ENCODE peak calls at places on chromosomes 13 and 19, in four cellular contexts. One of them, this sample, is unnamed.

GRCh38 chr19:619286-620002 is 13.9 kb downstream of the POLRMT start:
- DNase-seq in H1: no peak
- DNase-seq in SK-N-SH: no peak
- DNase-seq in GM12878: no peak
- DNase-seq in this sample: no peak

GRCh38 chr13:25171517-25172302 is at the start of gene AMER2:
- DNase-seq in H1: no peak
- DNase-seq in SK-N-SH: peak
- DNase-seq in GM12878: no peak
- DNase-seq in this sample: no peak

GRCh38 chr13:30421093-30422055 is 919 bp upstream of the UBE2L5 start:
- DNase-seq in H1: no peak
- DNase-seq in SK-N-SH: peak
- DNase-seq in GM12878: no peak
- DNase-seq in this sample: peak

GRCh38 chr13:111005364-111005763 is 90.5 kb upstream of the ANKRD10 start:
- DNase-seq in H1: no peak
- DNase-seq in SK-N-SH: no peak
- DNase-seq in GM12878: no peak
- DNase-seq in this sample: no peak

GRCh38 chr19:45581576-45581975 is 3.0 kb downstream of the OPA3 start:
- DNase-seq in H1: no peak
- DNase-seq in SK-N-SH: no peak
- DNase-seq in GM12878: no peak
- DNase-seq in this sample: no peak

GRCh38 chr13:100588350-100589177 is at the start of gene GGACT:
- DNase-seq in H1: peak
- DNase-seq in SK-N-SH: peak
- DNase-seq in GM12878: peak
- DNase-seq in this sample: peak

GRCh38 chr13:112588490-112589297 is 741 bp upstream of the TUBGCP3 start:
- DNase-seq in H1: no peak
- DNase-seq in SK-N-SH: no peak
- DNase-seq in GM12878: no peak
- DNase-seq in this sample: no peak

GRCh38 chr19:30148039-30148438 is 206.0 kb downstream of the URI1 start:
- DNase-seq in H1: no peak
- DNase-seq in SK-N-SH: no peak
- DNase-seq in GM12878: no peak
- DNase-seq in this sample: no peak

GRCh38 chr19:14450168-14450874 is 17.2 kb downstream of the PKN1 start:
- DNase-seq in H1: peak
- DNase-seq in SK-N-SH: peak
- DNase-seq in GM12878: no peak
- DNase-seq in this sample: peak

GRCh38 chr19:12665281-12665573 is 1.3 kb downstream of the MAN2B1 start:
- DNase-seq in H1: no peak
- DNase-seq in SK-N-SH: no peak
- DNase-seq in GM12878: peak
- DNase-seq in this sample: no peak

GRCh38 chr19:310141-310651 is 19.0 kb upstream of the PLPP2 start:
- DNase-seq in H1: no peak
- DNase-seq in SK-N-SH: peak
- DNase-seq in GM12878: no peak
- DNase-seq in this sample: no peak

GRCh38 chr19:19067276-19068072 is 3.7 kb downstream of the SLC25A42 start:
- DNase-seq in H1: no peak
- DNase-seq in SK-N-SH: no peak
- DNase-seq in GM12878: no peak
- DNase-seq in this sample: no peak

GRCh38 chr13:113939129-113939904 is 34.6 kb downstream of the C13orf46 start:
- DNase-seq in H1: no peak
- DNase-seq in SK-N-SH: peak
- DNase-seq in GM12878: no peak
- DNase-seq in this sample: no peak

GRCh38 chr13:111092685-111093084 is 22.4 kb upstream of the ARHGEF7 start:
- DNase-seq in H1: no peak
- DNase-seq in SK-N-SH: no peak
- DNase-seq in GM12878: no peak
- DNase-seq in this sample: no peak

GRCh38 chr13:106533101-106533939 is 2.1 kb downstream of the EFNB2 start:
- DNase-seq in H1: no peak
- DNase-seq in SK-N-SH: peak
- DNase-seq in GM12878: no peak
- DNase-seq in this sample: no peak

GRCh38 chr13:46641274-46642081 is 88.5 kb downstream of the LRCH1 start:
- DNase-seq in H1: no peak
- DNase-seq in SK-N-SH: no peak
- DNase-seq in GM12878: no peak
- DNase-seq in this sample: no peak

DNA sequence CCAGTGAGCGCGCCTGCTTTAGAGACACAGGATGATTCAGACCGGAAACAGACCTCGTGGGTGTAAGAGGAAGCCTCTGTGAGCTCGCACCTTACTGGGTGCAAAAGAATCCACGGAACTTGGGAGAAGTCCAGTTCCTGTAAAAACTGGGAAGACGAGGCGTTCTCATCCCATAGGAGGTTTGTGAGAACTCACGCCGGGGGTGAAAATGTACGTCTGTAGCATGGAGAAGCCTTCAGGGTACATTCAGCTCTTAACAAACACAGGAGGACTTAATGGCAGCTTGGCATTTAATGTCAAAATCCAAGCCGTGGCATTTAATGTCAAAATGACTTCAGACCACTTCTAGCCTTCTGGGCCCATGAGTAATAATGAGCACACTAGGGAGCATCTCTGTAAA is 17.4 kb upstream of the OR7D2 start:
- DNase-seq in H1: no peak
- DNase-seq in SK-N-SH: no peak
- DNase-seq in GM12878: no peak
- DNase-seq in this sample: no peak
- TF ChIP-seq NRF1 in H1: no peak
- TF ChIP-seq NRF1 in SK-N-SH: no peak
- TF ChIP-seq NRF1 in GM12878: no peak
- TF ChIP-seq NRF1 in this sample: no peak

GRCh38 chr19:54470991-54471782 is 1.9 kb downstream of the CDC42EP5 start:
- DNase-seq in H1: no peak
- DNase-seq in SK-N-SH: no peak
- DNase-seq in GM12878: no peak
- DNase-seq in this sample: no peak

GRCh38 chr19:54470276-54470887 is 2.7 kb downstream of the CDC42EP5 start:
- DNase-seq in H1: no peak
- DNase-seq in SK-N-SH: no peak
- DNase-seq in GM12878: no peak
- DNase-seq in this sample: no peak

GRCh38 chr19:54465367-54466109 is 2.0 kb upstream of the LENG9 start:
- DNase-seq in H1: no peak
- DNase-seq in SK-N-SH: no peak
- DNase-seq in GM12878: no peak
- DNase-seq in this sample: no peak

GRCh38 chr19:54473071-54473941 is at the start of gene CDC42EP5:
- DNase-seq in H1: no peak
- DNase-seq in SK-N-SH: peak
- DNase-seq in GM12878: no peak
- DNase-seq in this sample: peak

DNA sequence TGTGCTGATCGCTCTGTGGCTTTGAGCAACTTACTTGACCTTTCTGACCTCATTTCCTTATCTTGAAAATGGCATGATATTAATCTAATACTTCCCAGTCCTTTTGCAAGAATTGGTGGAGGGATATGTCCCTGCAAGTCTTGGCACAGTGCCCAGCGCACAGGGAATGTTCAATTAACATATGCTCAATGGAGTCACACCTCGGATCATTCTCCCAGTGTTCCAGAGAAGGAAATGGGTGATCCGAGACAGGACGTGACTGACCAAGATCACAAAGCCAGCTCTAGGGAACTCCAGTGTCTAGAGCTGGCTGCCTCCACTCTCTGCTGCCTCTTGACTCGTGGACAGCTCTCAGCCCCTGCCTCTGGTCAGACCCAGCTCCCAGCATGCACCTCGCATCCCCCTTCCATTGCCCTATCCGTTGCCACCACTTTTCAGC is 3.6 kb downstream of the CDC42EP5 start:
- DNase-seq in H1: no peak
- DNase-seq in SK-N-SH: no peak
- DNase-seq in GM12878: no peak
- DNase-seq in this sample: peak
- TF ChIP-seq NRF1 in H1: no peak
- TF ChIP-seq NRF1 in SK-N-SH: no peak
- TF ChIP-seq NRF1 in GM12878: no peak
- TF ChIP-seq NRF1 in this sample: no peak

DNA sequence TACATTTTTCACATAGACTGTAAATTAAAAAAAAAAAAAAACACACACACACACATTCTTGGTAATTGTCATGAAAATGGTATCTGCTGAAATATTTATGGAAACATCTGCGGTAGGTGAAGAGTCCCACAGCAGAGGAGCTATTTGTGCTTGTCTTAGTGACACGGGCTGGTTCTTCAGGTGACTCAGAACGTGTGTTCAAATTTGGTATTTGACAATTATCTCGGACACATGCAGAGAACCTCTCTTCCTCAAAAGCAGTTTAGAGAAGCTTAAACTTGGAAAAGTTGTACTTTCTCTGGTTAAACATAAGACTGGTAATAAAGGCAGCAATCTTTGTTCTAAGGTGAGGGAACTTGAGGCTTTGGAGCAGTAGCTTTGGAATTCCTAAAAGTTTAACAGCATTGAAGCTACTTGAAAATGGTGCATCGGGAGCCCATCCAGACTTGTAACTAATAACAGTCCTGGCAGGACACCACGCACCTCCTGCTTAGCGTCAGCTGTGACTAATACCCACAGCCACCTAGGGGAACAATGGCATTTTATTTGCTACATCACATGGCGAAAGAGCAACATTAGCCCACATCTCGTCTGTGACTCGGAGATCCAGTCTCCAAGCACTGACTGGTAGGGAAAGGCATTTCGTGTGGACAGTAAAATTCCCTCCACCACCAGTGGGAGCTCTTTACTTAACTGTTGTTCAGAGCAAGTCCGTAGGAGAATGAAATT is 1505.1 kb upstream of the SLC10A2 start:
- DNase-seq in H1: peak
- DNase-seq in SK-N-SH: peak
- DNase-seq in GM12878: no peak
- DNase-seq in this sample: no peak
- TF ChIP-seq NRF1 in H1: no peak
- TF ChIP-seq NRF1 in SK-N-SH: no peak
- TF ChIP-seq NRF1 in GM12878: no peak
- TF ChIP-seq NRF1 in this sample: no peak

GRCh38 chr19:3012522-3013260 is 16.4 kb downstream of the TLE2 start:
- DNase-seq in H1: no peak
- DNase-seq in SK-N-SH: no peak
- DNase-seq in GM12878: no peak
- DNase-seq in this sample: no peak
- TF ChIP-seq NRF1 in H1: no peak
- TF ChIP-seq NRF1 in SK-N-SH: no peak
- TF ChIP-seq NRF1 in GM12878: no peak
- TF ChIP-seq NRF1 in this sample: no peak

DNA sequence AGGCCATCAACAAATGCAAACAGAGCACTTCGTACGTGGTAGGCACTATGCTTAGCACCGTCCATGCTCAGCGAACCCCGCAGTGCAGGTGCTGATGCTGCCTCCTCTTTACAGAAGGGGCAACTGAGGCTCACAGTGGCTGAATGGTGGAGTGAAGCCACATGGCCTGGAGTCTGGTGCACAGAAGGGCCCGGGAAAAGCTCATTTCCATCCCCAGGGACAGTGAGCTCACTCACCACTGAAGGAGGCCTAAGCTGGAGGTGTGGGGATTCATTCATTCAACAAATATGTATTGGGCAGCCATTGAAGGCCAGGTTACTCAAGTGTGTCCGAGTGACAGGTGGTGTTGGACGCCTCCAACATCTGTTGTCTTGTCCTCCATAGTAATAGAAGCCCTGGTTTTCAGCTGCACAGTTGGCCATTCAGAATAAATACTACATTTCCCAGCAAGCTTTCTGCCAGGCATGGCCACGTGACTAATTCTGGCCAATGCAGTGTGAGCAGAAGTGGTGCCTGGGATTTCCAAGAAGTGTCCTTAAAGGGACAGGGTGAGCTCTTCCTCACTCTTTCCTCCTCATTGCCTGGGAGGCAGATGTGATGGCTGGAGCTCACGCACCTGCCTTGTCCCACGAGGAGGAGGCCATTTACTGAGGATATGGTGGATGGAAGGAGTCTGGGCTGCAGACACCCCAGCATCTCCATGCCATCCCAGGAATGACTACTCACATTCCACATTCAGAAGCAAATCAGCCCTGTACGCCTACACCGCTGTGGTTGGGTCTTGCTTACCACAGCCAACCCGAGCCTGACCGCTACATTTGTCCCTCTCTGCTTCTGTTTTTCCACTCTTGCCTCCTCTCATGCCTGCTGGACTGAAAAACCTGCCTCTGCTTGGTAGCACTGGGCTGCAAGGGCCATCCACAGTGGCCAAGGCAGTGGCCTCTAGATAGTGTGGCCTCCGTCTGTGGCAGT is 2.3 kb upstream of the ZNRF4 start:
- DNase-seq in H1: no peak
- DNase-seq in SK-N-SH: peak
- DNase-seq in GM12878: no peak
- DNase-seq in this sample: peak
- TF ChIP-seq NRF1 in H1: no peak
- TF ChIP-seq NRF1 in SK-N-SH: no peak
- TF ChIP-seq NRF1 in GM12878: no peak
- TF ChIP-seq NRF1 in this sample: no peak

GRCh38 chr19:39405261-39405912 is 1.3 kb upstream of the ZFP36 start:
- DNase-seq in H1: no peak
- DNase-seq in SK-N-SH: no peak
- DNase-seq in GM12878: no peak
- DNase-seq in this sample: no peak
- TF ChIP-seq NRF1 in H1: no peak
- TF ChIP-seq NRF1 in SK-N-SH: no peak
- TF ChIP-seq NRF1 in GM12878: no peak
- TF ChIP-seq NRF1 in this sample: no peak